ENCODE peak calls at places on chromosome 14, in four cellular contexts. N is K562, F is right lobe of liver, Y is A549. G is an unnamed sample.

GRCh38 chr14:65922166-65922565 is 509.6 kb downstream of the FUT8 start:
- DNase-seq in F (no peak), N (no peak), Y (no peak), G (no peak)

GRCh38 chr14:80059041-80059440 is 152.3 kb downstream of the DIO2 start:
- DNase-seq in F (no peak), Y (no peak), N (no peak), G (no peak)

GRCh38 chr14:37903561-37904191 is 304.0 kb upstream of the SSTR1 start:
- DNase-seq in F (no peak), Y (peak; percentile 53), N (peak; percentile 19), G (peak; percentile 40)

GRCh38 chr14:77184396-77185092 is 2.9 kb downstream of the TMEM63C start:
- DNase-seq in F (no peak), N (no peak), Y (no peak), G (no peak)

GRCh38 chr14:72614365-72614764 is 279.5 kb downstream of the DPF3 start:
- DNase-seq in Y (no peak), F (no peak), N (no peak), G (no peak)

GRCh38 chr14:96206461-96206860 is 1.8 kb downstream of the BDKRB2 start:
- DNase-seq in F (no peak), N (peak; percentile 1), Y (no peak), G (no peak)

GRCh38 chr14:37864861-37865718 is 269.7 kb downstream of the TTC6 start:
- DNase-seq in N (no peak), Y (peak; percentile 54), F (peak; percentile 57), G (no peak)

GRCh38 chr14:105349992-105350391 is 35.4 kb downstream of the PACS2 start:
- DNase-seq in F (peak; percentile 48), N (no peak), Y (no peak), G (no peak)

GRCh38 chr14:52220924-52221802 is 46.3 kb upstream of the PTGDR start:
- DNase-seq in F (no peak), Y (no peak), N (no peak), G (no peak)

GRCh38 chr14:63492391-63492790 is 50.8 kb downstream of the PPP2R5E start:
- DNase-seq in Y (peak; percentile 29), F (no peak), N (no peak), G (no peak)

GRCh38 chr14:32075636-32076277 is 1.3 kb upstream of the ARHGAP5 start:
- DNase-seq in Y (peak; percentile 32), N (peak; percentile 23), F (peak; percentile 73), G (peak; percentile 34)

GRCh38 chr14:59677771-59678211 is 101.2 kb upstream of the CCDC175 start:
- DNase-seq in Y (no peak), N (no peak), F (no peak), G (no peak)

GRCh38 chr14:90900712-90901111 is 84.5 kb upstream of the TTC7B start:
- DNase-seq in N (no peak), F (no peak), Y (no peak), G (no peak)

GRCh38 chr14:103699901-103700752 is 15.1 kb downstream of the XRCC3 start:
- DNase-seq in F (peak; percentile 89), N (no peak), Y (no peak), G (no peak)

GRCh38 chr14:37594916-37595808 is at the start of the genes FOXA1 and TTC6:
- DNase-seq in N (peak; percentile 55), F (peak; percentile 87), Y (peak; percentile 83), G (peak; percentile 45)

GRCh38 chr14:77485256-77485655 is 13.4 kb downstream of the ISM2 start:
- DNase-seq in Y (no peak), N (no peak), F (no peak), G (no peak)

GRCh38 chr14:22095845-22096510 is 422.4 kb upstream of the OR4E1 start:
- DNase-seq in Y (no peak), F (no peak), N (no peak), G (no peak)

GRCh38 chr14:56342419-56342901 is 224.2 kb downstream of the PELI2 start:
- DNase-seq in N (no peak), Y (no peak), F (no peak), G (no peak)

GRCh38 chr14:103213331-103213730 is 90.1 kb downstream of the TNFAIP2 start:
- DNase-seq in F (peak; percentile 78), N (no peak), Y (no peak), G (no peak)

GRCh38 chr14:54329082-54329695 is 67.6 kb upstream of the CDKN3 start:
- DNase-seq in F (no peak), N (peak; percentile 38), Y (peak; percentile 70), G (peak; percentile 77)

GRCh38 chr14:34365309-34365915 is 96.6 kb downstream of the SPTSSA start:
- DNase-seq in N (no peak), F (no peak), Y (peak; percentile 51), G (no peak)

GRCh38 chr14:34629344-34629656 is 648 bp downstream of the SNX6 start:
- DNase-seq in N (no peak), Y (no peak), F (no peak), G (no peak)

GRCh38 chr14:46951103-46951502 is 299.5 kb upstream of the RPL10L start:
- DNase-seq in N (no peak), F (no peak), Y (no peak), G (no peak)

GRCh38 chr14:54562334-54562733 is 4.6 kb upstream of the SAMD4A start:
- DNase-seq in F (no peak), N (peak; percentile 8), Y (no peak), G (no peak)

GRCh38 chr14:59771577-59771976 is 99.0 kb downstream of the RTN1 start:
- DNase-seq in N (no peak), F (no peak), Y (no peak), G (peak; percentile 14)

GRCh38 chr14:74682169-74682952 is 30.5 kb downstream of the AREL1 start:
- DNase-seq in N (no peak), F (no peak), Y (no peak), G (no peak)

GRCh38 chr14:36829547-36829946 is 167.9 kb downstream of the PAX9 start:
- DNase-seq in Y (no peak), N (peak; percentile 44), F (no peak), G (no peak)

GRCh38 chr14:32421781-32422180 is 92.7 kb downstream of the AKAP6 start:
- DNase-seq in F (no peak), Y (no peak), N (no peak), G (no peak)

GRCh38 chr14:92360666-92361370 is 37.9 kb downstream of the SLC24A4 start:
- DNase-seq in N (no peak), F (no peak), Y (no peak), G (no peak)

G was measured in HEK293T.